ENCODE peak calls at places on chromosome 12, in ten cellular contexts. One of them, this sample, is unnamed.
A peak's percentile ranks its signal among the peaks of the same experiment; 100 is the strongest.

GRCh38 chr12:13177373-13177772 is 19.2 kb upstream of the EMP1 start:
- DNase-seq in fibroblast of mammary gland: peak; percentile 68
- DNase-seq in SK-N-SH: no peak
- DNase-seq in body of pancreas: no peak
- DNase-seq in stomach: no peak
- DNase-seq in coronary artery: no peak
- DNase-seq in HFF-Myc: no peak
- DNase-seq in retinal pigment epithelial cell: no peak
- DNase-seq in heart left ventricle: no peak
- DNase-seq in endodermal cell: peak; percentile 5
- DNase-seq in this sample: no peak

GRCh38 chr12:106135781-106136180 is 3.0 kb downstream of the NUAK1 start:
- DNase-seq in HFF-Myc: no peak
- DNase-seq in SK-N-SH: no peak
- DNase-seq in endodermal cell: no peak
- DNase-seq in coronary artery: no peak
- DNase-seq in stomach: no peak
- DNase-seq in retinal pigment epithelial cell: no peak
- DNase-seq in fibroblast of mammary gland: no peak
- DNase-seq in body of pancreas: no peak
- DNase-seq in heart left ventricle: no peak
- DNase-seq in this sample: no peak

GRCh38 chr12:2248901-2249381 is 196.2 kb downstream of the CACNA1C start:
- DNase-seq in SK-N-SH: peak; percentile 63
- DNase-seq in heart left ventricle: no peak
- DNase-seq in endodermal cell: no peak
- DNase-seq in HFF-Myc: no peak
- DNase-seq in fibroblast of mammary gland: peak; percentile 25
- DNase-seq in body of pancreas: no peak
- DNase-seq in coronary artery: no peak
- DNase-seq in retinal pigment epithelial cell: no peak
- DNase-seq in stomach: no peak
- DNase-seq in this sample: no peak

GRCh38 chr12:89893972-89894706 is 185.5 kb upstream of the ATP2B1 start:
- DNase-seq in heart left ventricle: no peak
- DNase-seq in coronary artery: no peak
- DNase-seq in SK-N-SH: no peak
- DNase-seq in stomach: no peak
- DNase-seq in HFF-Myc: no peak
- DNase-seq in fibroblast of mammary gland: peak; percentile 29
- DNase-seq in body of pancreas: no peak
- DNase-seq in endodermal cell: no peak
- DNase-seq in retinal pigment epithelial cell: no peak
- DNase-seq in this sample: no peak

GRCh38 chr12:78331764-78332163 is 501.1 kb downstream of the NAV3 start:
- DNase-seq in endodermal cell: no peak
- DNase-seq in heart left ventricle: no peak
- DNase-seq in body of pancreas: no peak
- DNase-seq in HFF-Myc: no peak
- DNase-seq in retinal pigment epithelial cell: no peak
- DNase-seq in SK-N-SH: no peak
- DNase-seq in coronary artery: no peak
- DNase-seq in fibroblast of mammary gland: no peak
- DNase-seq in stomach: no peak
- DNase-seq in this sample: no peak

GRCh38 chr12:130460611-130461478 is 123.2 kb downstream of the PIWIL1 start:
- DNase-seq in SK-N-SH: peak; percentile 53
- DNase-seq in HFF-Myc: no peak
- DNase-seq in body of pancreas: no peak
- DNase-seq in stomach: no peak
- DNase-seq in endodermal cell: no peak
- DNase-seq in fibroblast of mammary gland: no peak
- DNase-seq in coronary artery: no peak
- DNase-seq in retinal pigment epithelial cell: no peak
- DNase-seq in heart left ventricle: no peak
- DNase-seq in this sample: no peak

GRCh38 chr12:108683906-108684556 is 47.3 kb downstream of the CORO1C start:
- DNase-seq in heart left ventricle: no peak
- DNase-seq in retinal pigment epithelial cell: no peak
- DNase-seq in endodermal cell: no peak
- DNase-seq in coronary artery: no peak
- DNase-seq in body of pancreas: no peak
- DNase-seq in SK-N-SH: no peak
- DNase-seq in fibroblast of mammary gland: no peak
- DNase-seq in stomach: no peak
- DNase-seq in HFF-Myc: no peak
- DNase-seq in this sample: no peak

GRCh38 chr12:115149685-115150378 is 465.9 kb upstream of the TBX3 start:
- DNase-seq in endodermal cell: no peak
- DNase-seq in HFF-Myc: peak; percentile 57
- DNase-seq in retinal pigment epithelial cell: no peak
- DNase-seq in body of pancreas: no peak
- DNase-seq in fibroblast of mammary gland: peak; percentile 91
- DNase-seq in SK-N-SH: no peak
- DNase-seq in heart left ventricle: no peak
- DNase-seq in coronary artery: no peak
- DNase-seq in stomach: no peak
- DNase-seq in this sample: peak; percentile 66

GRCh38 chr12:7017870-7018349 is 366 bp downstream of the LPCAT3 start:
- DNase-seq in endodermal cell: no peak
- DNase-seq in SK-N-SH: peak; percentile 81
- DNase-seq in HFF-Myc: no peak
- DNase-seq in stomach: peak; percentile 29
- DNase-seq in coronary artery: no peak
- DNase-seq in fibroblast of mammary gland: no peak
- DNase-seq in heart left ventricle: no peak
- DNase-seq in body of pancreas: no peak
- DNase-seq in retinal pigment epithelial cell: no peak
- DNase-seq in this sample: no peak

GRCh38 chr12:8644345-8645248 is 18.0 kb downstream of the MFAP5 start:
- DNase-seq in coronary artery: no peak
- DNase-seq in body of pancreas: no peak
- DNase-seq in fibroblast of mammary gland: peak; percentile 17
- DNase-seq in stomach: no peak
- DNase-seq in HFF-Myc: no peak
- DNase-seq in endodermal cell: peak; percentile 78
- DNase-seq in retinal pigment epithelial cell: no peak
- DNase-seq in SK-N-SH: no peak
- DNase-seq in heart left ventricle: no peak
- DNase-seq in this sample: no peak

GRCh38 chr12:69423037-69423905 is 46.9 kb upstream of the FRS2 start:
- DNase-seq in HFF-Myc: no peak
- DNase-seq in retinal pigment epithelial cell: no peak
- DNase-seq in fibroblast of mammary gland: no peak
- DNase-seq in endodermal cell: no peak
- DNase-seq in body of pancreas: no peak
- DNase-seq in heart left ventricle: no peak
- DNase-seq in SK-N-SH: no peak
- DNase-seq in stomach: no peak
- DNase-seq in coronary artery: no peak
- DNase-seq in this sample: no peak

GRCh38 chr12:51388826-51389225 is 2.4 kb downstream of the GALNT6 start:
- DNase-seq in HFF-Myc: no peak
- DNase-seq in endodermal cell: no peak
- DNase-seq in SK-N-SH: no peak
- DNase-seq in stomach: no peak
- DNase-seq in coronary artery: no peak
- DNase-seq in body of pancreas: no peak
- DNase-seq in retinal pigment epithelial cell: peak; percentile 56
- DNase-seq in fibroblast of mammary gland: no peak
- DNase-seq in heart left ventricle: no peak
- DNase-seq in this sample: no peak

GRCh38 chr12:123384318-123384993 is 524 bp downstream of the KMT5A start:
- DNase-seq in heart left ventricle: peak; percentile 34
- DNase-seq in fibroblast of mammary gland: no peak
- DNase-seq in body of pancreas: peak; percentile 30
- DNase-seq in coronary artery: peak; percentile 78
- DNase-seq in retinal pigment epithelial cell: no peak
- DNase-seq in SK-N-SH: peak; percentile 44
- DNase-seq in stomach: no peak
- DNase-seq in HFF-Myc: no peak
- DNase-seq in endodermal cell: peak; percentile 76
- DNase-seq in this sample: no peak

GRCh38 chr12:91317324-91317723 is 134.7 kb upstream of the DCN start:
- DNase-seq in stomach: no peak
- DNase-seq in endodermal cell: no peak
- DNase-seq in fibroblast of mammary gland: no peak
- DNase-seq in SK-N-SH: no peak
- DNase-seq in heart left ventricle: no peak
- DNase-seq in HFF-Myc: no peak
- DNase-seq in retinal pigment epithelial cell: no peak
- DNase-seq in body of pancreas: no peak
- DNase-seq in coronary artery: no peak
- DNase-seq in this sample: no peak

GRCh38 chr12:27940245-27940644 is 32.3 kb downstream of the PTHLH start:
- DNase-seq in fibroblast of mammary gland: no peak
- DNase-seq in SK-N-SH: no peak
- DNase-seq in endodermal cell: no peak
- DNase-seq in heart left ventricle: no peak
- DNase-seq in retinal pigment epithelial cell: no peak
- DNase-seq in body of pancreas: no peak
- DNase-seq in stomach: no peak
- DNase-seq in coronary artery: no peak
- DNase-seq in HFF-Myc: no peak
- DNase-seq in this sample: no peak

GRCh38 chr12:57783466-57783801 is 847 bp downstream of the TSFM start:
- DNase-seq in stomach: no peak
- DNase-seq in body of pancreas: no peak
- DNase-seq in SK-N-SH: no peak
- DNase-seq in endodermal cell: no peak
- DNase-seq in coronary artery: no peak
- DNase-seq in fibroblast of mammary gland: no peak
- DNase-seq in HFF-Myc: no peak
- DNase-seq in retinal pigment epithelial cell: no peak
- DNase-seq in heart left ventricle: no peak
- DNase-seq in this sample: no peak
- H3K4me3 ChIP-seq in stomach: peak overlapping the region; percentile 98
- H3K4me3 ChIP-seq in body of pancreas: no peak overlapping the region
- H3K4me3 ChIP-seq in SK-N-SH: peak overlapping the region; percentile 93
- H3K4me3 ChIP-seq in endodermal cell: peak overlapping the region; percentile 97
- H3K4me3 ChIP-seq in coronary artery: peak overlapping the region; percentile 79
- H3K4me3 ChIP-seq in fibroblast of mammary gland: peak overlapping the region; percentile 100
- H3K4me3 ChIP-seq in HFF-Myc: peak overlapping the region; percentile 71
- H3K4me3 ChIP-seq in retinal pigment epithelial cell: peak overlapping the region; percentile 85
- H3K4me3 ChIP-seq in heart left ventricle: peak overlapping the region; percentile 92
- H3K4me3 ChIP-seq in this sample: peak overlapping the region; percentile 67

GRCh38 chr12:120854804-120855203 is 49.4 kb downstream of the SPPL3 start:
- DNase-seq in coronary artery: no peak
- DNase-seq in endodermal cell: no peak
- DNase-seq in stomach: no peak
- DNase-seq in fibroblast of mammary gland: no peak
- DNase-seq in HFF-Myc: no peak
- DNase-seq in SK-N-SH: no peak
- DNase-seq in heart left ventricle: no peak
- DNase-seq in body of pancreas: no peak
- DNase-seq in retinal pigment epithelial cell: no peak
- DNase-seq in this sample: no peak
- TF ChIP-seq CTCF in coronary artery: no peak
- TF ChIP-seq CTCF in endodermal cell: peak; percentile 59
- TF ChIP-seq CTCF in stomach: no peak
- TF ChIP-seq CTCF in fibroblast of mammary gland: no peak
- TF ChIP-seq CTCF in HFF-Myc: no peak
- TF ChIP-seq CTCF in SK-N-SH: no peak
- TF ChIP-seq CTCF in heart left ventricle: no peak
- TF ChIP-seq CTCF in body of pancreas: no peak
- TF ChIP-seq CTCF in retinal pigment epithelial cell: no peak
- TF ChIP-seq CTCF in this sample: no peak

GRCh38 chr12:30753233-30753632 is 1.5 kb downstream of the CAPRIN2 start:
- DNase-seq in fibroblast of mammary gland: peak; percentile 54
- DNase-seq in heart left ventricle: no peak
- DNase-seq in retinal pigment epithelial cell: no peak
- DNase-seq in endodermal cell: peak; percentile 84
- DNase-seq in body of pancreas: no peak
- DNase-seq in HFF-Myc: no peak
- DNase-seq in SK-N-SH: peak; percentile 64
- DNase-seq in stomach: no peak
- DNase-seq in coronary artery: no peak
- DNase-seq in this sample: peak; percentile 36

GRCh38 chr12:30753761-30754382 is 879 bp downstream of the CAPRIN2 start:
- DNase-seq in coronary artery: no peak
- DNase-seq in body of pancreas: no peak
- DNase-seq in HFF-Myc: no peak
- DNase-seq in SK-N-SH: peak; percentile 20
- DNase-seq in stomach: no peak
- DNase-seq in fibroblast of mammary gland: peak; percentile 51
- DNase-seq in endodermal cell: no peak
- DNase-seq in heart left ventricle: no peak
- DNase-seq in retinal pigment epithelial cell: no peak
- DNase-seq in this sample: peak; percentile 18

GRCh38 chr12:30754750-30755394 is at the start of gene CAPRIN2:
- DNase-seq in heart left ventricle: peak; percentile 98
- DNase-seq in retinal pigment epithelial cell: peak; percentile 80
- DNase-seq in coronary artery: peak; percentile 97
- DNase-seq in SK-N-SH: peak; percentile 95
- DNase-seq in body of pancreas: peak; percentile 97
- DNase-seq in endodermal cell: peak; percentile 100
- DNase-seq in stomach: peak; percentile 98
- DNase-seq in HFF-Myc: peak; percentile 46
- DNase-seq in fibroblast of mammary gland: peak; percentile 89
- DNase-seq in this sample: peak; percentile 84

GRCh38 chr12:30754383-30754749 is 385 bp downstream of the CAPRIN2 start:
- DNase-seq in stomach: no peak
- DNase-seq in SK-N-SH: no peak
- DNase-seq in fibroblast of mammary gland: no peak
- DNase-seq in retinal pigment epithelial cell: no peak
- DNase-seq in coronary artery: no peak
- DNase-seq in heart left ventricle: no peak
- DNase-seq in endodermal cell: no peak
- DNase-seq in body of pancreas: no peak
- DNase-seq in HFF-Myc: no peak
- DNase-seq in this sample: no peak

DNA sequence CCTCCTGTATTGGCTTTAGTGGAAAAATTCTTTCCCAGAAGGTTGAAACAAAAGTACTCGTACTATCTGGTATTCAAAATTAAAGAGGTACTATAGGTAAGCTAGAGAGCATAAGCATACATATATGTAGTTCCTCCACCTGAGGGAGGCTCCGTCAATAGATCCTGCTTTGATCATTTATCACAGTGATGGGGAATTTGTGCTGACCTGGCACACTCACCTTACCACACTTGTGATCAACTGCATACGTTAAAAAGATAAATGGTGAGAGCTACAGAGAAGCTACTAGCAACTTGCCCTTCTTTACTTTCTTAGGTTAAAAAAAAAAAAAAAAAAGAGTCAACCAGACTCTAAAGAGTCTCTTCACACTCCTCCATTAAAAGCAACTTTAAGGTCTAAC is 2.5 kb downstream of the CAPRIN2 start:
- DNase-seq in heart left ventricle: no peak
- DNase-seq in fibroblast of mammary gland: no peak
- DNase-seq in SK-N-SH: no peak
- DNase-seq in body of pancreas: no peak
- DNase-seq in stomach: no peak
- DNase-seq in coronary artery: no peak
- DNase-seq in HFF-Myc: no peak
- DNase-seq in endodermal cell: no peak
- DNase-seq in retinal pigment epithelial cell: no peak
- DNase-seq in this sample: no peak
- H3K4me3 ChIP-seq in heart left ventricle: no peak overlapping the region
- H3K4me3 ChIP-seq in fibroblast of mammary gland: no peak overlapping the region
- H3K4me3 ChIP-seq in SK-N-SH: no peak overlapping the region
- H3K4me3 ChIP-seq in body of pancreas: no peak overlapping the region
- H3K4me3 ChIP-seq in stomach: no peak overlapping the region
- H3K4me3 ChIP-seq in coronary artery: no peak overlapping the region
- H3K4me3 ChIP-seq in HFF-Myc: no peak overlapping the region
- H3K4me3 ChIP-seq in endodermal cell: peak overlapping the region; percentile 92
- H3K4me3 ChIP-seq in retinal pigment epithelial cell: no peak overlapping the region
- H3K4me3 ChIP-seq in this sample: no peak overlapping the region

GRCh38 chr12:65740873-65741600 is 83.2 kb upstream of the HMGA2 start:
- DNase-seq in heart left ventricle: peak; percentile 82
- DNase-seq in stomach: peak; percentile 83
- DNase-seq in endodermal cell: peak; percentile 99
- DNase-seq in fibroblast of mammary gland: peak; percentile 66
- DNase-seq in coronary artery: no peak
- DNase-seq in HFF-Myc: no peak
- DNase-seq in retinal pigment epithelial cell: no peak
- DNase-seq in body of pancreas: peak; percentile 74
- DNase-seq in SK-N-SH: peak; percentile 61
- DNase-seq in this sample: peak; percentile 55
- TF ChIP-seq CTCF in heart left ventricle: no peak
- TF ChIP-seq CTCF in stomach: no peak
- TF ChIP-seq CTCF in endodermal cell: no peak
- TF ChIP-seq CTCF in fibroblast of mammary gland: no peak
- TF ChIP-seq CTCF in coronary artery: no peak
- TF ChIP-seq CTCF in HFF-Myc: no peak
- TF ChIP-seq CTCF in retinal pigment epithelial cell: no peak
- TF ChIP-seq CTCF in body of pancreas: no peak
- TF ChIP-seq CTCF in SK-N-SH: no peak
- TF ChIP-seq CTCF in this sample: no peak